ENCODE peak calls at places on chromosomes 5 and 9, in five cellular contexts. Z is neural progenitor cell, Y is GM23338, S is PC-3, T is neuronal stem cell. D is an unnamed sample. For H3K4me1, the result is how much of the 10 kb centered on the place peaks cover.

GRCh38 chr5:170522211-170523128 is 18.6 kb downstream of the KCNIP1 start:
- DNase-seq in S (peak), Y (peak), Z (no peak), T (no peak), D (no peak)

GRCh38 chr9:13013976-13014375 is 239.2 kb downstream of the LURAP1L start:
- DNase-seq in T (no peak), S (no peak), Y (no peak), Z (no peak), D (peak)

GRCh38 chr5:87392170-87392569 is 20.6 kb downstream of the CCNH start:
- DNase-seq in T (no peak), S (no peak), Z (no peak), Y (no peak), D (no peak)

GRCh38 chr5:124698774-124699173 is 47.7 kb downstream of the ZNF608 start:
- DNase-seq in S (no peak), Z (no peak), Y (no peak), T (no peak), D (peak)

GRCh38 chr9:3479516-3480352 is 46.1 kb downstream of the RFX3 start:
- DNase-seq in T (no peak), S (no peak), Y (no peak), Z (no peak), D (no peak)

GRCh38 chr5:68344447-68345111 is 129.0 kb downstream of the PIK3R1 start:
- DNase-seq in Y (no peak), S (peak), Z (no peak), T (no peak), D (peak)

GRCh38 chr5:55547792-55548191 is 13.0 kb upstream of the PLPP1 start:
- DNase-seq in S (no peak), T (no peak), Z (no peak), Y (no peak), D (no peak)

GRCh38 chr9:69822091-69822750 is 1.6 kb downstream of the CFAP95 start:
- DNase-seq in S (no peak), Z (peak), Y (peak), T (no peak), D (peak)

GRCh38 chr5:132087176-132087575 is 13.6 kb downstream of the CSF2 start:
- DNase-seq in Z (no peak), T (no peak), S (no peak), Y (no peak), D (no peak)

GRCh38 chr9:74303945-74304344 is 193.2 kb upstream of the RORB start:
- DNase-seq in Z (peak), Y (no peak), T (no peak), S (no peak), D (no peak)

GRCh38 chr9:12777149-12778010 is 2.6 kb downstream of the LURAP1L start:
- DNase-seq in T (no peak), Y (no peak), S (peak), Z (no peak), D (no peak)

GRCh38 chr9:93893899-93894690 is 61.1 kb downstream of the BARX1 start:
- DNase-seq in S (no peak), Y (no peak), T (no peak), Z (no peak), D (no peak)

GRCh38 chr5:2014058-2014610 is 131.4 kb upstream of the IRX4 start:
- DNase-seq in Z (no peak), T (no peak), S (no peak), Y (no peak), D (no peak)

GRCh38 chr9:15307523-15307841 is 466 bp upstream of the TTC39B start:
- DNase-seq in Z (peak), Y (no peak), S (no peak), T (no peak), D (no peak)

GRCh38 chr5:135491552-135492318 is 39.6 kb upstream of the TIFAB start:
- DNase-seq in S (peak), T (no peak), Y (peak), Z (peak), D (no peak)

GRCh38 chr5:7250609-7251008 is 145.3 kb upstream of the ADCY2 start:
- DNase-seq in Y (no peak), T (no peak), Z (no peak), S (no peak), D (no peak)

GRCh38 chr5:14187660-14188059 is 44.5 kb downstream of the TRIO start:
- DNase-seq in Z (no peak), Y (no peak), T (no peak), S (peak), D (no peak)

GRCh38 chr5:16727937-16728336 is 111.1 kb upstream of the RETREG1 start:
- DNase-seq in Y (no peak), S (no peak), Z (no peak), T (no peak), D (no peak)

GRCh38 chr9:124242331-124243194 is 15.2 kb upstream of the NEK6 start:
- DNase-seq in T (peak), S (no peak), Y (peak), Z (peak), D (peak)

GRCh38 chr5:135455876-135456237 is 3.7 kb upstream of the TIFAB start:
- DNase-seq in T (no peak), S (no peak), Y (no peak), Z (no peak), D (no peak)

GRCh38 chr5:151864349-151864748 is 60.3 kb downstream of the GLRA1 start:
- DNase-seq in Y (no peak), T (no peak), Z (peak), S (no peak), D (no peak)

GRCh38 chr5:36494756-36495637 is 111.4 kb upstream of the SLC1A3 start:
- DNase-seq in Y (no peak), T (no peak), Z (no peak), S (peak), D (peak)

GRCh38 chr9:110321055-110321454 is 16.6 kb downstream of the TXNDC8 start:
- DNase-seq in Y (no peak), S (no peak), T (no peak), Z (no peak), D (no peak)

GRCh38 chr5:66945389-66946349 is 250.9 kb downstream of the CD180 start:
- DNase-seq in Z (no peak), Y (no peak), T (no peak), S (no peak), D (no peak)

GRCh38 chr9:115640887-115641286 is 512.7 kb upstream of the PAPPA start:
- DNase-seq in S (peak), Z (no peak), Y (no peak), T (no peak), D (peak)

GRCh38 chr5:159163027-159163699 is 46.2 kb downstream of the RNF145 start:
- DNase-seq in Y (no peak), S (peak), T (no peak), Z (no peak), D (no peak)

GRCh38 chr5:111392181-111392580 is 120.2 kb downstream of the STARD4 start:
- DNase-seq in Z (no peak), T (no peak), Y (no peak), S (no peak), D (no peak)

GRCh38 chr9:109604788-109605187 is 106.7 kb upstream of the PTPN3 start:
- DNase-seq in T (no peak), Y (no peak), Z (no peak), S (no peak), D (peak)

GRCh38 chr5:144237851-144238250 is 67.2 kb downstream of the KCTD16 start:
- DNase-seq in S (no peak), Z (no peak), T (no peak), Y (no peak), D (no peak)

GRCh38 chr9:136711751-136712689 is at the start of gene DIPK1B:
- DNase-seq in Y (peak), S (no peak), T (peak), Z (peak), D (no peak)

GRCh38 chr5:25500635-25501034 is 855.9 kb upstream of the CDH10 start:
- DNase-seq in Y (peak), T (no peak), Z (no peak), S (no peak), D (no peak)

GRCh38 chr5:138949223-138949574 is 74.1 kb upstream of the LRRTM2 start:
- DNase-seq in Y (no peak), S (no peak), Z (no peak), T (no peak), D (no peak)

GRCh38 chr5:58582004-58582403 is 871 bp upstream of the RAB3C start:
- DNase-seq in Z (peak), Y (peak), T (peak), S (no peak), D (no peak)

GRCh38 chr9:37104183-37104889 is 16.0 kb upstream of the ZCCHC7 start:
- DNase-seq in Y (no peak), Z (no peak), T (no peak), S (peak), D (peak)

GRCh38 chr5:168472329-168472728 is 13.9 kb upstream of the RARS1 start:
- DNase-seq in T (no peak), S (peak), Y (peak), Z (no peak), D (peak)

GRCh38 chr9:16002816-16003215 is 450.0 kb downstream of the CCDC171 start:
- DNase-seq in Y (no peak), Z (no peak), T (no peak), S (peak), D (peak)

GRCh38 chr5:169656125-169656990 is 19.3 kb downstream of the DOCK2 start:
- DNase-seq in Z (no peak), T (no peak), S (no peak), Y (no peak), D (peak)

GRCh38 chr5:76473676-76474075 is 70.6 kb downstream of the IQGAP2 start:
- DNase-seq in S (no peak), Z (no peak), T (no peak), Y (no peak), D (no peak)

GRCh38 chr9:14190240-14190639 is 123.7 kb downstream of the NFIB start:
- DNase-seq in T (no peak), Y (no peak), S (no peak), Z (no peak), D (no peak)
- H3K4me1 ChIP-seq in T (under half), Y (under half), S (under half), Z (under half), D (under half)

GRCh38 chr9:129610473-129611301 is 10.2 kb downstream of the C9orf50 start:
- DNase-seq in Y (peak), Z (peak), S (peak), T (peak), D (peak)

GRCh38 chr9:129612123-129612522 is 8.8 kb downstream of the C9orf50 start:
- DNase-seq in T (no peak), S (no peak), Y (no peak), Z (no peak), D (no peak)

GRCh38 chr9:129612815-129613519 is 7.9 kb downstream of the C9orf50 start:
- DNase-seq in Z (no peak), T (no peak), S (no peak), Y (no peak), D (no peak)

GRCh38 chr9:129610193-129610472 is 10.8 kb downstream of the C9orf50 start:
- DNase-seq in Z (no peak), S (no peak), Y (no peak), T (no peak), D (no peak)

DNA sequence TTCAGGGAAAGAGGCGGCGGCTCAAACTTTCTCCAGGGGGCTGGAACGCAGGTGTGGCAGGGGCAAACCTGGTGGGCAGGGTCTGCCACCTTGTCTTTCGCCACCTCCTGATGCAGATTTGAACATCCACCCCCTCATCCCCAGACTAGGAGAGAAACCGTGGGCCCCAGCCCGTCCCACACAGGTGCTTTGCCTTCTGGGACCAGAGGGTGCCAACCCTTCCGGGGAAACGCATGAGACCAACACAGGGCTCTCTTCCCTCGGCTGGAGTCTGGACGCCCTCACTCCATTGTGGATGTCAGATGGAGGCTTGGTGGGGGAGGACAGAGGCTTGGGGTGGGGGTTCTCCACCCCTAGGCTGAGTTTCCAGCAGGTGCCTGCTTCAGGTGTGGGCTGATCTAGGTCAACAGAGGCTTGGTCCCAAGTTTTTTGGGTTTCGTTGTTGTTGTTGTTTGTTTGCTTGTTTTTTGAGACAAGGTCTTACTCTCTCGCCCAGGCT is 9.6 kb downstream of the C9orf50 start:
- DNase-seq in S (no peak), Y (no peak), Z (no peak), T (no peak), D (no peak)
- H3K4me2 ChIP-seq in S (peak), Y (peak), Z (peak), T (peak), D (no peak)

GRCh38 chr5:102858221-102858620 is 103.1 kb downstream of the PAM start:
- DNase-seq in Y (peak), T (no peak), Z (no peak), S (no peak), D (no peak)
- H3K4me1 ChIP-seq in Y (under half), T (under half), Z (under half), S (half or more), D (under half)

GRCh38 chr9:120388000-120388855 is 191.7 kb downstream of the CDK5RAP2 start:
- DNase-seq in T (no peak), Z (peak), Y (no peak), S (no peak), D (no peak)
- H3K4me2 ChIP-seq in T (no peak), Z (no peak), Y (no peak), S (no peak), D (no peak)

GRCh38 chr5:133266966-133267365 is 215.2 kb downstream of the HSPA4 start:
- DNase-seq in T (no peak), Z (no peak), Y (no peak), S (no peak), D (no peak)
- H3K4me1 ChIP-seq in T (under half), Z (under half), Y (under half), S (under half), D (under half)

GRCh38 chr9:21592063-21592338 is 109.9 kb upstream of the IFNE start:
- DNase-seq in T (no peak), Z (no peak), Y (no peak), S (no peak), D (no peak)

GRCh38 chr9:21585756-21586752 is 103.9 kb upstream of the IFNE start:
- DNase-seq in Y (no peak), T (no peak), S (peak), Z (no peak), D (no peak)

GRCh38 chr9:21591221-21592062 is 109.3 kb upstream of the IFNE start:
- DNase-seq in S (peak), Y (peak), Z (peak), T (no peak), D (peak)

GRCh38 chr9:21589344-21590056 is 107.4 kb upstream of the IFNE start:
- DNase-seq in Y (no peak), Z (no peak), T (no peak), S (no peak), D (no peak)

DNA sequence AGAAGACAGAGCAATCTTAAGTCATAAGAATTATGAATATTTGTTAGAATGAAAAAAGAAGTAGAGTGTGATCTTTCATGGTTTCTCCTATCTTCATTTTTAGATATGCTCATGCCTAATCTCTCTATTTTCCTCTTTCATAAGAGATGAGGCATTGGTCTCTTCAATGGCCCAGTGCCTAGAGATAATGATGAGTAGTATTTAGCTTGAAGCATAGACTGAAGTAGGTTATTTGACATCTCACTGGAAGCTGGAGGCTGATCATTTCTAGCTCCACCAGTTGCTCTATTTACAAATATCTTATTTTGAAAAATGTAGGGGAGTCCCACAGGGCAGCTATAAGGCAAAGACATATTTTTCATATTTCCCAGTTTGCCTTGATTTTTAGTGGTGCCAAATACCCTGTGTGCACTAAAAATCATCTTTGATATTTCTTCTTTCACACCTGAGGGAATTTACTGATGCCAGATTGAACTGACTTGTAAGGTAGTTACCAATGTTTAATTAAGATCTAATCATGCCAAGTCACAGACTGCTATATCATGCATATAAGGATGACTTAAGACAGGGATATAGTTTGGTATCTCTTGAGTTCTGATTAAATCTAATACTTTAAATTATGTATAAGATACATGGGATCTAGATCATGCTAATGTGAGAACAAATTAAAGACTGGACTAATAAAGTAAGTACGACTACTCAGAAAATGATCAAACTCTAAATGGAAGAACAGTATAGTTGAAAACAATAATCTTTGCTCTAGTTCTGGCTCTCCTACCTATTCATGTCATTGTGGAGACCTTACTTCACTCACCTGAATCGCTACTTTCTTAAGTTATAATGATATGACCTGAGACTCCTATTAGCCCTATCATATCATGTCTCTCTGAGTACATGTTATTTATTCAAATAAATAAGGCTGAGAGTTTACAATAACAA is 108.2 kb upstream of the IFNE start:
- DNase-seq in T (no peak), S (peak), Z (no peak), Y (no peak), D (no peak)
- H3K4me2 ChIP-seq in T (no peak), S (peak), Z (no peak), Y (no peak), D (peak)

DNA sequence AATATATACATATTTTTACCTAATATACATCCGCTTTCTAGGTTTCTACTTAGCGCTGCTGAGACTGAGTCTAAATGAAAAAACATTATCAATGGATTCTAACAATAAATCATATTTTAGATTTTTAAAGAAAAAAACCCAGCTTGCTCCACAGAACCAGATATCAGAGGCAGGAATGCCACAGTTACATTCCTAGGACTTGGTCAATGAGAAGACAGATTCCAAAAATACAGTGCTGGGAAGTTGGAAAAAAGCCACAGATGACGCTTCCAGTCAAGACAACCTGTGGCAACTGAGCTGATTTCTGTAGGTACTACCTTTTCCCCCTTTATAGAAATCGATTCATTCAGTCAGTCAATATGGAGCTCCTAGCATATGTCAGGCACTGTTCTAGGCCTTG is 589 bp upstream of the CCDC112 start:
- DNase-seq in T (no peak), S (peak), Z (peak), Y (no peak), D (peak)
- H3K4me1 ChIP-seq in T (under half), S (under half), Z (under half), Y (under half), D (under half)

DNA sequence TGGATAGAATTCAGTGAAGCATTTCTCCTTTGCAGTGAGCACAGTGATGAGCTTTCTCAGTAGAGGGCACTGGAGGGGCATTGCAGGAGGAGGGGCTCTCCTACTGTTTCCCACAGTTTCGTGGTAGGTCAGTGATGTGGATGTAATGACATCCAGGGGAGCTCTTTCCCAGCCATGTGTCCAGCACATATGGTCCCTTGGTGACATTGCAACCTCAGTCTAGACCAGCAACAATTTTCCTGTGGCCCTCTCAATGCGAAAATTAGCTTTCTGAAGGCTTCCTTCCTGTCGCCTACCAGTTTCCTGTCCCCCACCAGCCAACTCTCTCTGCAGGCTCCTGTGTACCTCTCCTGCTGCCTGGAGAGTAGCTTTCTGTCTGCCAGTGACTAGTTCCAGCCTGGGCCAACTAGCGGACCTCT is 6.9 kb upstream of the PDCL start:
- DNase-seq in S (no peak), Z (peak), Y (peak), T (no peak), D (no peak)
- H3K4me2 ChIP-seq in S (no peak), Z (peak), Y (no peak), T (peak), D (no peak)